ENCODE peak calls at places on chromosome X, in nine cellular contexts. One of them, this sample, is unnamed.

GRCh38 chrX:40849906-40850672 is 114.7 kb upstream of the MED14 start:
- DNase-seq in glutamatergic neuron: no peak
- DNase-seq in AG09309: no peak
- DNase-seq in activated T-cell treated with anti-CD3 and anti-CD28 coated beads, Interleukin-2, amount 50 U/mL, for 48 hours: no peak
- DNase-seq in Panc1: no peak
- DNase-seq in kidney tubule cell: no peak
- DNase-seq in HCT116: no peak
- DNase-seq in CD8-positive, alpha-beta T cell: no peak
- DNase-seq in pons: no peak
- DNase-seq in this sample: no peak

GRCh38 chrX:68999351-68999750 is 165.9 kb downstream of the PJA1 start:
- DNase-seq in HCT116: peak; percentile 18
- DNase-seq in activated T-cell treated with anti-CD3 and anti-CD28 coated beads, Interleukin-2, amount 50 U/mL, for 48 hours: no peak
- DNase-seq in glutamatergic neuron: no peak
- DNase-seq in kidney tubule cell: peak; percentile 69
- DNase-seq in AG09309: no peak
- DNase-seq in CD8-positive, alpha-beta T cell: no peak
- DNase-seq in Panc1: no peak
- DNase-seq in pons: no peak
- DNase-seq in this sample: no peak

GRCh38 chrX:11381464-11381863 is 88.3 kb downstream of the AMELX start:
- DNase-seq in HCT116: peak; percentile 24
- DNase-seq in glutamatergic neuron: no peak
- DNase-seq in Panc1: peak; percentile 10
- DNase-seq in CD8-positive, alpha-beta T cell: no peak
- DNase-seq in kidney tubule cell: peak; percentile 61
- DNase-seq in activated T-cell treated with anti-CD3 and anti-CD28 coated beads, Interleukin-2, amount 50 U/mL, for 48 hours: no peak
- DNase-seq in AG09309: peak; percentile 24
- DNase-seq in pons: peak; percentile 62
- DNase-seq in this sample: peak; percentile 26

GRCh38 chrX:10620121-10620699 is at the start of gene MID1:
- DNase-seq in CD8-positive, alpha-beta T cell: peak; percentile 19
- DNase-seq in HCT116: peak; percentile 55
- DNase-seq in kidney tubule cell: peak; percentile 75
- DNase-seq in glutamatergic neuron: peak; percentile 50
- DNase-seq in Panc1: no peak
- DNase-seq in pons: peak; percentile 36
- DNase-seq in activated T-cell treated with anti-CD3 and anti-CD28 coated beads, Interleukin-2, amount 50 U/mL, for 48 hours: peak; percentile 19
- DNase-seq in AG09309: no peak
- DNase-seq in this sample: peak; percentile 52

GRCh38 chrX:85004255-85004654 is 578 bp downstream of the APOOL start:
- DNase-seq in Panc1: no peak
- DNase-seq in CD8-positive, alpha-beta T cell: no peak
- DNase-seq in pons: peak; percentile 5
- DNase-seq in kidney tubule cell: peak; percentile 33
- DNase-seq in HCT116: no peak
- DNase-seq in glutamatergic neuron: no peak
- DNase-seq in activated T-cell treated with anti-CD3 and anti-CD28 coated beads, Interleukin-2, amount 50 U/mL, for 48 hours: no peak
- DNase-seq in AG09309: no peak
- DNase-seq in this sample: no peak

GRCh38 chrX:35076061-35076460 is 133.5 kb downstream of the FAM47B start:
- DNase-seq in AG09309: no peak
- DNase-seq in HCT116: no peak
- DNase-seq in CD8-positive, alpha-beta T cell: no peak
- DNase-seq in Panc1: no peak
- DNase-seq in pons: no peak
- DNase-seq in kidney tubule cell: no peak
- DNase-seq in activated T-cell treated with anti-CD3 and anti-CD28 coated beads, Interleukin-2, amount 50 U/mL, for 48 hours: no peak
- DNase-seq in glutamatergic neuron: no peak
- DNase-seq in this sample: no peak

GRCh38 chrX:2242980-2243379 is 257.8 kb downstream of the DHRSX start:
- DNase-seq in AG09309: no peak
- DNase-seq in Panc1: no peak
- DNase-seq in kidney tubule cell: no peak
- DNase-seq in CD8-positive, alpha-beta T cell: no peak
- DNase-seq in glutamatergic neuron: no peak
- DNase-seq in activated T-cell treated with anti-CD3 and anti-CD28 coated beads, Interleukin-2, amount 50 U/mL, for 48 hours: no peak
- DNase-seq in pons: no peak
- DNase-seq in HCT116: no peak
- DNase-seq in this sample: no peak

GRCh38 chrX:138982350-138982749 is 270.8 kb upstream of the FGF13 start:
- DNase-seq in HCT116: no peak
- DNase-seq in CD8-positive, alpha-beta T cell: no peak
- DNase-seq in AG09309: no peak
- DNase-seq in Panc1: no peak
- DNase-seq in glutamatergic neuron: no peak
- DNase-seq in kidney tubule cell: no peak
- DNase-seq in pons: no peak
- DNase-seq in activated T-cell treated with anti-CD3 and anti-CD28 coated beads, Interleukin-2, amount 50 U/mL, for 48 hours: no peak
- DNase-seq in this sample: no peak

GRCh38 chrX:147537172-147537571 is 374.5 kb upstream of the FMR1 start:
- DNase-seq in AG09309: no peak
- DNase-seq in kidney tubule cell: no peak
- DNase-seq in HCT116: no peak
- DNase-seq in pons: no peak
- DNase-seq in activated T-cell treated with anti-CD3 and anti-CD28 coated beads, Interleukin-2, amount 50 U/mL, for 48 hours: no peak
- DNase-seq in CD8-positive, alpha-beta T cell: no peak
- DNase-seq in glutamatergic neuron: no peak
- DNase-seq in Panc1: no peak
- DNase-seq in this sample: no peak

GRCh38 chrX:57915680-57916079 is 5.4 kb upstream of the ZXDA start:
- DNase-seq in kidney tubule cell: no peak
- DNase-seq in HCT116: no peak
- DNase-seq in activated T-cell treated with anti-CD3 and anti-CD28 coated beads, Interleukin-2, amount 50 U/mL, for 48 hours: no peak
- DNase-seq in CD8-positive, alpha-beta T cell: no peak
- DNase-seq in pons: no peak
- DNase-seq in AG09309: no peak
- DNase-seq in Panc1: no peak
- DNase-seq in glutamatergic neuron: no peak
- DNase-seq in this sample: no peak

GRCh38 chrX:107978707-107979307 is 3.4 kb downstream of the TEX13B start:
- DNase-seq in kidney tubule cell: peak; percentile 33
- DNase-seq in HCT116: peak; percentile 12
- DNase-seq in Panc1: no peak
- DNase-seq in AG09309: no peak
- DNase-seq in pons: peak; percentile 17
- DNase-seq in activated T-cell treated with anti-CD3 and anti-CD28 coated beads, Interleukin-2, amount 50 U/mL, for 48 hours: no peak
- DNase-seq in CD8-positive, alpha-beta T cell: no peak
- DNase-seq in glutamatergic neuron: no peak
- DNase-seq in this sample: no peak

GRCh38 chrX:39725928-39726619 is 371.7 kb downstream of the BCOR start:
- DNase-seq in HCT116: no peak
- DNase-seq in Panc1: no peak
- DNase-seq in glutamatergic neuron: no peak
- DNase-seq in kidney tubule cell: peak; percentile 27
- DNase-seq in activated T-cell treated with anti-CD3 and anti-CD28 coated beads, Interleukin-2, amount 50 U/mL, for 48 hours: no peak
- DNase-seq in CD8-positive, alpha-beta T cell: no peak
- DNase-seq in AG09309: peak; percentile 81
- DNase-seq in pons: no peak
- DNase-seq in this sample: no peak

GRCh38 chrX:136130931-136131843 is 16.1 kb upstream of the FHL1 start:
- DNase-seq in pons: no peak
- DNase-seq in CD8-positive, alpha-beta T cell: no peak
- DNase-seq in Panc1: peak; percentile 35
- DNase-seq in AG09309: peak; percentile 82
- DNase-seq in HCT116: peak; percentile 24
- DNase-seq in activated T-cell treated with anti-CD3 and anti-CD28 coated beads, Interleukin-2, amount 50 U/mL, for 48 hours: peak; percentile 27
- DNase-seq in kidney tubule cell: peak; percentile 89
- DNase-seq in glutamatergic neuron: no peak
- DNase-seq in this sample: no peak

GRCh38 chrX:130728208-130728607 is 174.8 kb downstream of the ENOX2 start:
- DNase-seq in activated T-cell treated with anti-CD3 and anti-CD28 coated beads, Interleukin-2, amount 50 U/mL, for 48 hours: no peak
- DNase-seq in glutamatergic neuron: no peak
- DNase-seq in pons: no peak
- DNase-seq in AG09309: no peak
- DNase-seq in HCT116: no peak
- DNase-seq in Panc1: no peak
- DNase-seq in CD8-positive, alpha-beta T cell: no peak
- DNase-seq in kidney tubule cell: peak; percentile 75
- DNase-seq in this sample: no peak

GRCh38 chrX:73262991-73263390 is 48.3 kb upstream of the NAP1L2 start:
- DNase-seq in HCT116: peak; percentile 0
- DNase-seq in CD8-positive, alpha-beta T cell: no peak
- DNase-seq in Panc1: no peak
- DNase-seq in AG09309: no peak
- DNase-seq in pons: peak; percentile 11
- DNase-seq in glutamatergic neuron: no peak
- DNase-seq in kidney tubule cell: peak; percentile 20
- DNase-seq in activated T-cell treated with anti-CD3 and anti-CD28 coated beads, Interleukin-2, amount 50 U/mL, for 48 hours: no peak
- DNase-seq in this sample: no peak

GRCh38 chrX:47723689-47724088 is 64.7 kb upstream of the UXT start:
- DNase-seq in glutamatergic neuron: no peak
- DNase-seq in activated T-cell treated with anti-CD3 and anti-CD28 coated beads, Interleukin-2, amount 50 U/mL, for 48 hours: peak; percentile 52
- DNase-seq in CD8-positive, alpha-beta T cell: no peak
- DNase-seq in kidney tubule cell: no peak
- DNase-seq in AG09309: no peak
- DNase-seq in Panc1: no peak
- DNase-seq in pons: no peak
- DNase-seq in HCT116: no peak
- DNase-seq in this sample: no peak

GRCh38 chrX:66634272-66634671 is 4.6 kb downstream of the EDA2R start:
- DNase-seq in Panc1: no peak
- DNase-seq in activated T-cell treated with anti-CD3 and anti-CD28 coated beads, Interleukin-2, amount 50 U/mL, for 48 hours: no peak
- DNase-seq in AG09309: no peak
- DNase-seq in glutamatergic neuron: no peak
- DNase-seq in kidney tubule cell: peak; percentile 19
- DNase-seq in CD8-positive, alpha-beta T cell: no peak
- DNase-seq in pons: no peak
- DNase-seq in HCT116: no peak
- DNase-seq in this sample: no peak

GRCh38 chrX:131802836-131803626 is 220.1 kb upstream of the STK26 start:
- DNase-seq in kidney tubule cell: peak; percentile 63
- DNase-seq in AG09309: no peak
- DNase-seq in HCT116: no peak
- DNase-seq in activated T-cell treated with anti-CD3 and anti-CD28 coated beads, Interleukin-2, amount 50 U/mL, for 48 hours: peak; percentile 80
- DNase-seq in CD8-positive, alpha-beta T cell: peak; percentile 26
- DNase-seq in pons: no peak
- DNase-seq in Panc1: no peak
- DNase-seq in glutamatergic neuron: no peak
- DNase-seq in this sample: no peak

GRCh38 chrX:44705817-44706551 is 137.8 kb upstream of the DUSP21 start:
- DNase-seq in HCT116: no peak
- DNase-seq in AG09309: no peak
- DNase-seq in CD8-positive, alpha-beta T cell: no peak
- DNase-seq in Panc1: no peak
- DNase-seq in activated T-cell treated with anti-CD3 and anti-CD28 coated beads, Interleukin-2, amount 50 U/mL, for 48 hours: no peak
- DNase-seq in kidney tubule cell: peak; percentile 65
- DNase-seq in pons: no peak
- DNase-seq in glutamatergic neuron: no peak
- DNase-seq in this sample: no peak

GRCh38 chrX:39875834-39876625 is 221.7 kb downstream of the BCOR start:
- DNase-seq in CD8-positive, alpha-beta T cell: no peak
- DNase-seq in AG09309: no peak
- DNase-seq in activated T-cell treated with anti-CD3 and anti-CD28 coated beads, Interleukin-2, amount 50 U/mL, for 48 hours: no peak
- DNase-seq in HCT116: no peak
- DNase-seq in pons: no peak
- DNase-seq in kidney tubule cell: no peak
- DNase-seq in Panc1: no peak
- DNase-seq in glutamatergic neuron: no peak
- DNase-seq in this sample: no peak

GRCh38 chrX:68834371-68835103 is 5.7 kb downstream of the EFNB1 start:
- DNase-seq in pons: no peak
- DNase-seq in AG09309: no peak
- DNase-seq in Panc1: no peak
- DNase-seq in HCT116: no peak
- DNase-seq in activated T-cell treated with anti-CD3 and anti-CD28 coated beads, Interleukin-2, amount 50 U/mL, for 48 hours: peak; percentile 7
- DNase-seq in kidney tubule cell: no peak
- DNase-seq in glutamatergic neuron: no peak
- DNase-seq in CD8-positive, alpha-beta T cell: no peak
- DNase-seq in this sample: no peak

GRCh38 chrX:29580560-29580959 is 634.8 kb upstream of the MAGEB2 start:
- DNase-seq in glutamatergic neuron: no peak
- DNase-seq in HCT116: no peak
- DNase-seq in AG09309: no peak
- DNase-seq in kidney tubule cell: no peak
- DNase-seq in Panc1: no peak
- DNase-seq in activated T-cell treated with anti-CD3 and anti-CD28 coated beads, Interleukin-2, amount 50 U/mL, for 48 hours: no peak
- DNase-seq in pons: no peak
- DNase-seq in CD8-positive, alpha-beta T cell: no peak
- DNase-seq in this sample: no peak

GRCh38 chrX:124098089-124098488 is 136.6 kb downstream of the STAG2 start:
- DNase-seq in Panc1: peak; percentile 17
- DNase-seq in pons: peak; percentile 12
- DNase-seq in AG09309: peak; percentile 8
- DNase-seq in glutamatergic neuron: no peak
- DNase-seq in activated T-cell treated with anti-CD3 and anti-CD28 coated beads, Interleukin-2, amount 50 U/mL, for 48 hours: no peak
- DNase-seq in kidney tubule cell: peak; percentile 50
- DNase-seq in CD8-positive, alpha-beta T cell: no peak
- DNase-seq in HCT116: no peak
- DNase-seq in this sample: peak; percentile 4

GRCh38 chrX:118839334-118839958 is 15.8 kb downstream of the ZCCHC12 start:
- DNase-seq in kidney tubule cell: peak; percentile 56
- DNase-seq in AG09309: no peak
- DNase-seq in glutamatergic neuron: peak; percentile 89
- DNase-seq in CD8-positive, alpha-beta T cell: peak; percentile 25
- DNase-seq in HCT116: peak; percentile 19
- DNase-seq in Panc1: no peak
- DNase-seq in pons: peak; percentile 74
- DNase-seq in activated T-cell treated with anti-CD3 and anti-CD28 coated beads, Interleukin-2, amount 50 U/mL, for 48 hours: peak; percentile 78
- DNase-seq in this sample: peak; percentile 77

This sample was measured in putamen.